ENCODE peak calls at places on chromosomes 11 and 22, in six cellular contexts. A is H9, Z is IMR-90, M is trophoblast cell, W is neuronal stem cell, N is H1. B is an unnamed sample. For H3K9me3, the result is how much of the 10 kb centered on the place peaks cover.

GRCh38 chr11:44574620-44575287 is 9.3 kb downstream of the CD82 start:
- DNase-seq in M (peak), W (no peak), N (no peak), Z (peak), A (no peak), B (peak)

GRCh38 chr11:5940748-5941147 is 1.3 kb upstream of the OR56A3 start:
- DNase-seq in M (no peak), W (no peak), A (no peak), N (no peak), Z (no peak), B (no peak)

GRCh38 chr11:3229673-3230630 is 2.3 kb downstream of the MRGPRE start:
- DNase-seq in A (no peak), N (no peak), M (no peak), W (no peak), Z (no peak), B (no peak)

GRCh38 chr11:133927690-133928627 is 28.8 kb downstream of the IGSF9B start:
- DNase-seq in M (peak), Z (peak), N (peak), A (peak), W (no peak), B (peak)

GRCh38 chr11:70415176-70415575 is 16.8 kb downstream of the CTTN start:
- DNase-seq in A (no peak), N (no peak), W (no peak), Z (peak), M (peak), B (peak)

GRCh38 chr11:117166491-117166890 is 12.1 kb upstream of the SIDT2 start:
- DNase-seq in N (no peak), A (no peak), M (no peak), W (no peak), Z (peak), B (no peak)

GRCh38 chr22:36171941-36172340 is 11.4 kb upstream of the APOL3 start:
- DNase-seq in W (no peak), A (peak), Z (no peak), N (no peak), M (no peak), B (no peak)

GRCh38 chr11:111334495-111335123 is 36.3 kb downstream of the POU2AF3 start:
- DNase-seq in A (no peak), Z (no peak), W (no peak), N (no peak), M (no peak), B (no peak)

GRCh38 chr11:97451441-97451840 is 1061.6 kb downstream of the JRKL start:
- DNase-seq in Z (no peak), W (no peak), N (no peak), A (no peak), M (no peak), B (no peak)

GRCh38 chr11:110857885-110858555 is 145.8 kb upstream of the ARHGAP20 start:
- DNase-seq in W (no peak), Z (peak), A (no peak), M (peak), N (no peak), B (no peak)

GRCh38 chr11:106990322-106990721 is 28.0 kb downstream of the GUCY1A2 start:
- DNase-seq in M (no peak), Z (no peak), W (no peak), A (no peak), N (no peak), B (no peak)

GRCh38 chr11:1049431-1049891 is 12.9 kb upstream of the MUC6 start:
- DNase-seq in N (no peak), W (no peak), Z (no peak), A (no peak), M (no peak), B (no peak)

GRCh38 chr11:32131321-32131720 is 40.4 kb downstream of the RCN1 start:
- DNase-seq in Z (peak), M (no peak), A (no peak), N (no peak), W (no peak), B (no peak)

GRCh38 chr11:16410479-16410878 is 54.1 kb upstream of the SOX6 start:
- DNase-seq in W (no peak), N (no peak), A (no peak), Z (no peak), M (no peak), B (no peak)

GRCh38 chr22:18103527-18104269 is 6.9 kb upstream of the TUBA8 start:
- DNase-seq in W (no peak), N (no peak), A (no peak), Z (no peak), M (no peak), B (no peak)

GRCh38 chr11:94766656-94767291 is 1.4 kb upstream of the AMOTL1 start:
- DNase-seq in N (no peak), A (no peak), M (peak), Z (no peak), W (no peak), B (peak)

GRCh38 chr11:124716596-124716995 is 23.1 kb upstream of the NRGN start:
- DNase-seq in N (no peak), Z (peak), W (no peak), M (peak), A (no peak), B (no peak)

GRCh38 chr11:69298778-69299461 is 5.0 kb downstream of the MYEOV start:
- DNase-seq in N (no peak), W (no peak), A (no peak), Z (peak), M (no peak), B (peak)

GRCh38 chr11:70780246-70780535 is 381.9 kb downstream of the CTTN start:
- DNase-seq in A (no peak), Z (no peak), M (no peak), N (no peak), W (no peak), B (no peak)

GRCh38 chr22:41256898-41257260 is 16.1 kb upstream of the CHADL start:
- DNase-seq in Z (peak), N (no peak), M (no peak), W (no peak), A (no peak), B (peak)

GRCh38 chr11:75639752-75640151 is 29.1 kb downstream of the MAP6 start:
- DNase-seq in M (peak), W (no peak), N (no peak), Z (peak), A (no peak), B (peak)

GRCh38 chr22:37193629-37194191 is 5.7 kb upstream of the C1QTNF6 start:
- DNase-seq in M (peak), A (no peak), W (no peak), N (no peak), Z (peak), B (peak)

GRCh38 chr11:85798361-85798760 is 12.6 kb downstream of the SYTL2 start:
- DNase-seq in Z (no peak), W (no peak), N (no peak), M (no peak), A (no peak), B (no peak)

GRCh38 chr22:31206896-31207687 is 5.0 kb upstream of the LIMK2 start:
- DNase-seq in Z (no peak), A (no peak), W (no peak), M (peak), N (no peak), B (no peak)

GRCh38 chr11:5690736-5691135 is 1.1 kb downstream of the TRIM22 start:
- DNase-seq in Z (peak), N (no peak), A (no peak), M (peak), W (no peak), B (peak)

GRCh38 chr11:69664901-69665300 is 10.3 kb downstream of the LTO1 start:
- DNase-seq in Z (no peak), A (no peak), N (no peak), M (no peak), W (no peak), B (no peak)

GRCh38 chr22:39097098-39098020 is at the start of gene APOBEC3H:
- DNase-seq in W (no peak), Z (no peak), N (no peak), M (no peak), A (no peak), B (peak)

GRCh38 chr11:47905358-47906059 is 57.4 kb upstream of the NUP160 start:
- DNase-seq in Z (peak), M (peak), A (no peak), W (no peak), N (no peak), B (peak)

GRCh38 chr22:17734197-17734596 is 40.1 kb downstream of the BID start:
- DNase-seq in A (no peak), N (no peak), W (no peak), Z (peak), M (no peak), B (peak)

GRCh38 chr11:9462806-9463537 is 2.2 kb downstream of the ZNF143 start:
- DNase-seq in N (no peak), Z (no peak), M (peak), W (no peak), A (no peak), B (peak)

GRCh38 chr11:79087238-79087956 is 353.4 kb downstream of the TENM4 start:
- DNase-seq in Z (peak), W (peak), N (no peak), A (no peak), M (peak), B (peak)

GRCh38 chr11:2743427-2744110 is 43.8 kb upstream of the KCNQ1OT1 start:
- DNase-seq in Z (no peak), W (no peak), N (no peak), M (peak), A (no peak), B (no peak)

GRCh38 chr22:26134654-26135330 is 34.5 kb upstream of the SEZ6L start:
- DNase-seq in Z (no peak), M (no peak), N (peak), W (no peak), A (no peak), B (no peak)

GRCh38 chr22:30266445-30267381 is at the start of gene OSM:
- DNase-seq in W (no peak), Z (no peak), M (no peak), A (no peak), N (no peak), B (no peak)

GRCh38 chr11:2074266-2074825 is 64.8 kb downstream of the IGF2 start:
- DNase-seq in W (no peak), M (peak), N (peak), Z (no peak), A (peak), B (no peak)

GRCh38 chr11:115709297-115709696 is 205.1 kb upstream of the CADM1 start:
- DNase-seq in W (no peak), N (no peak), Z (no peak), M (peak), A (no peak), B (no peak)

GRCh38 chr11:3145206-3145520 is 19.9 kb downstream of the OSBPL5 start:
- DNase-seq in W (no peak), Z (no peak), N (no peak), A (no peak), M (no peak), B (no peak)

GRCh38 chr22:40202225-40202944 is 24.7 kb downstream of the TNRC6B start:
- DNase-seq in A (no peak), Z (peak), W (no peak), M (no peak), N (no peak), B (peak)

GRCh38 chr11:116725434-116726221 is 47.2 kb downstream of the BUD13 start:
- DNase-seq in W (no peak), A (no peak), Z (peak), N (no peak), M (no peak), B (peak)

GRCh38 chr11:63504054-63504453 is 1.8 kb upstream of the LGALS12 start:
- DNase-seq in M (no peak), Z (no peak), W (no peak), A (no peak), N (no peak), B (no peak)
- H3K9me3 ChIP-seq in M (under half), Z (under half), W (under half), A (under half), N (under half), B (under half)

DNA sequence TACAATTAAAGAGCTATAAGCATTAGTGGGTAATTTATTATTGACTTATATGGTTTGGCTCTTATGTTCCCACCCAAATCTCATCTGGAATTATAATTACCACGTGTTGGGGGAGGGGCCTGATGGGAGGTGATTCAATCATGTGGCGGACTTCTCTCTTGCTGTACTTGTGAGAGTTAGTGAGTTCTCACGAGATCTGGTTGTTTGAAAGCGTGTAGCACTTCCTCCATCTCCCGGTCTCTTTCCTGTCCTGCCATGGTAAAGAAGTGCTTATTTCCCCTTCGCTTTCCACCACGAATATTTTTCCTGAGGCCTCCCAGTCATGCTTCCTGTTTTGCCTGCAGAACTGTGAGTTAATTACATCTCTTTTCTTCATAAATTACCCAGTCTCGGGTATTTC is 28.1 kb upstream of the CHORDC1 start:
- DNase-seq in W (no peak), N (no peak), Z (no peak), A (no peak), M (no peak), B (no peak)
- H2AK5ac ChIP-seq in W (no peak), N (no peak), Z (no peak), A (no peak), M (no peak), B (no peak)

DNA sequence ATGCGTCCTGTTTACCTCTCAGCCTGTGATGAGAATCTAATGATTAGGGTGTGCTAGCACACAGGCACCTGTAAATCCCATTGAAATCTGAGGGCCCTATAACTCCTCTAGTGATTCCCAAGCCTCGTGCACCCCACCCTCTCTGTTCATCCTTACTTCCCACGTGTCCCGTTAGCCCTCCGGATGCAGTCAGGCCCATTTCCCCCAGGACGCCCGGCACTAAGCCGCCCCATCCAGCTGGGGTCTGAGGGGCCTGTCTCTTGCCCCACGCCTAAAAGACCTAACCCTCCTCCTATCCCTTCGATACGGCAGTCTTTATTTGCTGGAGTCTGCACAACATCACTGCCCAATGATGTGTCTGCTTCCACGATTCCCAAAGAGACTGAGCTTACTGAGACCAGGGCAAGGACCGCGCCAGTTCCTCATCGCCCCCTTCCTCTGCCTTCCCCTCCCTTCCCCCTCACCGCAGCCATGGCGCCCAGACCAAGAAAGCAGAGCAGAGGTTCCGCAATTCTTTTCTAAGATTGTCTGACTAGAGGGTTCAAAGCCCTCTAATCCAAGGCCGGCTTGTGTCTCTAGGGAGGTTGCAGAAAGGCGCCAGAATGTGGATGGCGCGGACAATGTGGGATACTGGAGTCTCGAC is 1.0 kb upstream of the FADS2 start:
- DNase-seq in W (no peak), M (no peak), N (peak), Z (no peak), A (no peak), B (no peak)
- H2BK5ac ChIP-seq in W (peak), M (peak), N (peak), Z (peak), A (no peak), B (no peak)

DNA sequence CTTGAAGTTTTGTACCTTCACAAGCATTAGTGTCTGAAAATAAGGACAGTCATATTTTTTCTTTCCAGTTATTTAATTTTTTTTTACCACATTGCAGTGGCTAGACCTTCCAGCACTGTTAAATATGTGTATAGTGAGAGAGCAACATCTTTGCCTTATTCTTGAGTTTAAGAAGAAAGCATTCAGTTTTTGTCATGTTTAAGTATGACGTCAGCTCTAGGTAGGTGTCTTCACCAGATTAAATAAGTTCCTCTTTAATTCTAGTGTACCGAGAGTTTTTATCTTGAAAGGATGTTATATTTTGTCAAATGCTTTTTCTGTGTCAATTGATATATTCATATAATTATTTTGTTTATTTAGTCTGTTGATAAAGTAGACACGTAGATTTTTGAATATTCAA is 258.8 kb downstream of the FAM181B start:
- DNase-seq in Z (no peak), N (no peak), M (no peak), W (no peak), A (no peak), B (no peak)
- H3K9me3 ChIP-seq in Z (under half), N (under half), M (under half), W (under half), A (under half), B (under half)

DNA sequence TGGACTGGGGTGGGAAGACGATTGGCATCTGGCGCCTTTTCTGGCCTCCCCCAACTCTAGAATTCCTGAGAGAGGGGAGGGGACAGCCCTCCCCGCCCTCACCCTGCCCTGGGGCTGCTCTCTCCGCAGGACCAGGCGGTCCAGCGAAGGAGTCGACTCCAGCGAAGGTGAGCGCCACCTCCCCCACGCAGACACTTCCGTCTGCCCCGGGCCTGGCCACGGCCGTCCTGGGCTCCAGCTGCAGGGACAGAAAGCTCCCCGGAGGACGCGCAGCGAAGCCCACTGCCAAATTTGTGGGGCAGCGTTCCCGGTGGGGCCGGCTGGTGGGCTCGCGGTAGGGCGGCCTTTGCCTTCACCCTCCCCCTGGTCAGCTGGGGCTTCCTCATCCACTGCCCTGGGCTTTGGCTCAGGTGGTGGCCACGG is 670 bp downstream of the SSH3 start:
- DNase-seq in M (peak), W (no peak), N (peak), Z (no peak), A (peak), B (no peak)
- H2AK5ac ChIP-seq in M (peak), W (peak), N (no peak), Z (peak), A (no peak), B (peak)

DNA sequence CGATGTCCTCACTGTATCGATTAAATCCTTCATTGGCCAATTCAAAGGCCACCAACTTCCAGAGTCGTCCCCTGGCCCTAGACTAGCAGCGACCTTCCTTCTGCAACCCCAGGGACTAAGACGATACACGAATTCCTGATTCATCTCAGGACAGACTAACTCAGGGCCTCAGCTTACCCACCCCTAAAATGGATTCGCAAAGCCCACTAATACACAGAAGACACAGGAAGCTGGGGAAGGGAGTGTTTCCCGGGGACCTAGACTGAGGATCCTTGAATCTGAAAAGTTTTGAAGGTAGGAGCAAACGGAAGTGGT is 509 bp downstream of the LAMTOR1 start:
- DNase-seq in W (no peak), Z (no peak), A (no peak), M (no peak), N (no peak), B (no peak)
- H2BK5ac ChIP-seq in W (peak), Z (peak), A (no peak), M (peak), N (peak), B (peak)

B was measured in mesenchymal stem cell.